ENCODE peak calls at places on chromosomes 5 and 9, in five cellular contexts. One of them, this sample, is unnamed.

GRCh38 chr5:128455861-128456361 is 82.1 kb downstream of the FBN2 start:
- DNase-seq in left lung: peak
- DNase-seq in ovary: no peak
- DNase-seq in uterus: no peak
- DNase-seq in breast epithelium: no peak
- DNase-seq in this sample: no peak

GRCh38 chr9:87878930-87879603 is 3.6 kb upstream of the SPATA31E1 start:
- DNase-seq in left lung: no peak
- DNase-seq in ovary: no peak
- DNase-seq in uterus: no peak
- DNase-seq in breast epithelium: no peak
- DNase-seq in this sample: no peak

GRCh38 chr9:131036529-131037335 is 27.8 kb downstream of the LAMC3 start:
- DNase-seq in left lung: peak
- DNase-seq in ovary: no peak
- DNase-seq in uterus: no peak
- DNase-seq in breast epithelium: no peak
- DNase-seq in this sample: peak

GRCh38 chr9:86749530-86750275 is 197.6 kb downstream of the GAS1 start:
- DNase-seq in left lung: no peak
- DNase-seq in ovary: no peak
- DNase-seq in uterus: peak
- DNase-seq in breast epithelium: no peak
- DNase-seq in this sample: no peak

GRCh38 chr5:149740866-149741459 is 10.9 kb downstream of the PPARGC1B start:
- DNase-seq in left lung: no peak
- DNase-seq in ovary: no peak
- DNase-seq in uterus: no peak
- DNase-seq in breast epithelium: no peak
- DNase-seq in this sample: no peak

GRCh38 chr5:172760136-172760535 is 10.9 kb downstream of the DUSP1 start:
- DNase-seq in left lung: no peak
- DNase-seq in ovary: no peak
- DNase-seq in uterus: no peak
- DNase-seq in breast epithelium: no peak
- DNase-seq in this sample: no peak

GRCh38 chr9:92325269-92325990 is at the start of the genes CENPP and NOL8:
- DNase-seq in left lung: peak
- DNase-seq in ovary: peak
- DNase-seq in uterus: peak
- DNase-seq in breast epithelium: peak
- DNase-seq in this sample: peak

GRCh38 chr5:8686707-8687106 is 817.8 kb downstream of the MTRR start:
- DNase-seq in left lung: no peak
- DNase-seq in ovary: no peak
- DNase-seq in uterus: no peak
- DNase-seq in breast epithelium: no peak
- DNase-seq in this sample: no peak

GRCh38 chr9:125608488-125609224 is 98.4 kb downstream of the MAPKAP1 start:
- DNase-seq in left lung: no peak
- DNase-seq in ovary: peak
- DNase-seq in uterus: no peak
- DNase-seq in breast epithelium: no peak
- DNase-seq in this sample: no peak

GRCh38 chr9:7360513-7360912 is 439.1 kb downstream of the DMAC1 start:
- DNase-seq in left lung: no peak
- DNase-seq in ovary: no peak
- DNase-seq in uterus: no peak
- DNase-seq in breast epithelium: no peak
- DNase-seq in this sample: no peak

GRCh38 chr5:169797577-169797976 is 160.5 kb downstream of the DOCK2 start:
- DNase-seq in left lung: no peak
- DNase-seq in ovary: no peak
- DNase-seq in uterus: no peak
- DNase-seq in breast epithelium: no peak
- DNase-seq in this sample: no peak

GRCh38 chr9:92954078-92954861 is 6.9 kb downstream of the FGD3 start:
- DNase-seq in left lung: no peak
- DNase-seq in ovary: no peak
- DNase-seq in uterus: peak
- DNase-seq in breast epithelium: peak
- DNase-seq in this sample: no peak

GRCh38 chr5:14054965-14055963 is 87.9 kb upstream of the TRIO start:
- DNase-seq in left lung: no peak
- DNase-seq in ovary: no peak
- DNase-seq in uterus: no peak
- DNase-seq in breast epithelium: no peak
- DNase-seq in this sample: no peak

GRCh38 chr5:127665641-127666040 is 16.8 kb downstream of the CTXN3 start:
- DNase-seq in left lung: no peak
- DNase-seq in ovary: no peak
- DNase-seq in uterus: no peak
- DNase-seq in breast epithelium: no peak
- DNase-seq in this sample: no peak

GRCh38 chr5:134574521-134574920 is 49.1 kb downstream of the JADE2 start:
- DNase-seq in left lung: no peak
- DNase-seq in ovary: no peak
- DNase-seq in uterus: no peak
- DNase-seq in breast epithelium: no peak
- DNase-seq in this sample: no peak

GRCh38 chr9:120505186-120505585 is 74.8 kb downstream of the CDK5RAP2 start:
- DNase-seq in left lung: no peak
- DNase-seq in ovary: no peak
- DNase-seq in uterus: no peak
- DNase-seq in breast epithelium: no peak
- DNase-seq in this sample: no peak

GRCh38 chr9:99967457-99967856 is 61.0 kb downstream of the STX17 start:
- DNase-seq in left lung: no peak
- DNase-seq in ovary: no peak
- DNase-seq in uterus: no peak
- DNase-seq in breast epithelium: no peak
- DNase-seq in this sample: no peak

GRCh38 chr9:100619665-100620064 is 41.8 kb downstream of the CAVIN4 start:
- DNase-seq in left lung: no peak
- DNase-seq in ovary: no peak
- DNase-seq in uterus: no peak
- DNase-seq in breast epithelium: no peak
- DNase-seq in this sample: no peak

GRCh38 chr5:133407277-133407632 is 205.1 kb downstream of the FSTL4 start:
- DNase-seq in left lung: no peak
- DNase-seq in ovary: no peak
- DNase-seq in uterus: no peak
- DNase-seq in breast epithelium: peak
- DNase-seq in this sample: no peak

GRCh38 chr5:14186132-14186830 is 43.1 kb downstream of the TRIO start:
- DNase-seq in left lung: no peak
- DNase-seq in ovary: no peak
- DNase-seq in uterus: no peak
- DNase-seq in breast epithelium: no peak
- DNase-seq in this sample: no peak

GRCh38 chr5:168151041-168151440 is 140.4 kb upstream of the WWC1 start:
- DNase-seq in left lung: no peak
- DNase-seq in ovary: no peak
- DNase-seq in uterus: no peak
- DNase-seq in breast epithelium: no peak
- DNase-seq in this sample: no peak

GRCh38 chr5:168153263-168153930 is 138.0 kb upstream of the WWC1 start:
- DNase-seq in left lung: no peak
- DNase-seq in ovary: no peak
- DNase-seq in uterus: no peak
- DNase-seq in breast epithelium: no peak
- DNase-seq in this sample: no peak

GRCh38 chr5:168157141-168157540 is 134.3 kb upstream of the WWC1 start:
- DNase-seq in left lung: no peak
- DNase-seq in ovary: no peak
- DNase-seq in uterus: no peak
- DNase-seq in breast epithelium: no peak
- DNase-seq in this sample: no peak

GRCh38 chr5:168155585-168155984 is 135.9 kb upstream of the WWC1 start:
- DNase-seq in left lung: no peak
- DNase-seq in ovary: no peak
- DNase-seq in uterus: no peak
- DNase-seq in breast epithelium: no peak
- DNase-seq in this sample: no peak

DNA sequence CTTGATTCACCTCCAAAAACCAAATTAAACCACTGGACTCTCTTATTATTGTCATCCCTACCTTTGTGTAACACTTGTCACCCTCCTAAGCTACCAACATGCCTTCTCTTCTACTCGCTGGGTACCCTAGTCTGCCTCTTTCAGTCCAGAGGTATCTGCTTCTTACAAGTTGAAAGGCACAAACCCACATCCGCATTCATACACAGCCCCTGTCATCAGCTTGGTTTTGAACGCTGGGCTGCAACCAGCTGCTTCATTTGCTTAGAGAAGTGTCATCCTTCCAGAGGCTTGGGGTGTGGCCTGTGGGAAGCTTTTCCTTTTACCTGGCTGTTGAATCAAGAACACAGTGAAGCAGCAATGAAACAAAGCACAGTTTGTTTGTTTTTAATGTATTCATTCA is 138.8 kb upstream of the WWC1 start:
- DNase-seq in left lung: no peak
- DNase-seq in ovary: no peak
- DNase-seq in uterus: no peak
- DNase-seq in breast epithelium: no peak
- DNase-seq in this sample: no peak
- H3K27ac ChIP-seq in left lung: no peak
- H3K27ac ChIP-seq in ovary: no peak
- H3K27ac ChIP-seq in uterus: no peak
- H3K27ac ChIP-seq in breast epithelium: no peak
- H3K27ac ChIP-seq in this sample: no peak

DNA sequence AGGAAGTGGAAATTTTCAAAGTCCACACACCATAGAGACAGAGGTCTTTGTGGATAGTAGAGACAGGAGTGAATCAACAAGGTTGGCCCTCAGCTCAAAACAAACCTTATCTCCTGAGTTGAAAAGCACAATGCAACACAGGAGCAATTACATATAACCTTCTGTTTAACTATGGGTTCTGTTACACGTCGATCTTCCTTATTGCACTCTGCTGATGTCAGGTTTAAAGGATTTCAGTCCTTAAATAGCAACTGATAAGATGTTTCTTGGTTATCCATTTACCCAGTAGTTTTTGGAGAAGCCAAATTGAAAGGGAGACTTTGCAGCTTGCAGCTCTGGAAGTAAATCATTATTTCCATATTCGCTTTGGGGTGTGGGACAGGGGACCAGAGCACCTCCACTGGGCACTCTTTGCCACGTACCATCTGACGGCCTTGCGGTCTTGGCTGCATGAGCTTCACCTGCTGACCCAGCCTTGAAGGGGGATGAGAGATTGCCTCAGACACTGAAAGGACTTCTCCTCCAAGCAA is 56.0 kb upstream of the ZNF622 start:
- DNase-seq in left lung: no peak
- DNase-seq in ovary: no peak
- DNase-seq in uterus: no peak
- DNase-seq in breast epithelium: no peak
- DNase-seq in this sample: no peak
- H3K27ac ChIP-seq in left lung: no peak
- H3K27ac ChIP-seq in ovary: no peak
- H3K27ac ChIP-seq in uterus: no peak
- H3K27ac ChIP-seq in breast epithelium: no peak
- H3K27ac ChIP-seq in this sample: no peak

GRCh38 chr5:140190868-140191209 is 15.9 kb downstream of the CYSTM1 start:
- DNase-seq in left lung: no peak
- DNase-seq in ovary: no peak
- DNase-seq in uterus: no peak
- DNase-seq in breast epithelium: no peak
- DNase-seq in this sample: no peak

GRCh38 chr5:140194662-140195061 is 19.7 kb downstream of the CYSTM1 start:
- DNase-seq in left lung: no peak
- DNase-seq in ovary: no peak
- DNase-seq in uterus: no peak
- DNase-seq in breast epithelium: no peak
- DNase-seq in this sample: no peak

GRCh38 chr5:140197023-140197422 is 22.0 kb downstream of the CYSTM1 start:
- DNase-seq in left lung: no peak
- DNase-seq in ovary: no peak
- DNase-seq in uterus: no peak
- DNase-seq in breast epithelium: no peak
- DNase-seq in this sample: no peak

GRCh38 chr5:140192715-140193428 is 17.9 kb downstream of the CYSTM1 start:
- DNase-seq in left lung: no peak
- DNase-seq in ovary: no peak
- DNase-seq in uterus: no peak
- DNase-seq in breast epithelium: no peak
- DNase-seq in this sample: no peak

DNA sequence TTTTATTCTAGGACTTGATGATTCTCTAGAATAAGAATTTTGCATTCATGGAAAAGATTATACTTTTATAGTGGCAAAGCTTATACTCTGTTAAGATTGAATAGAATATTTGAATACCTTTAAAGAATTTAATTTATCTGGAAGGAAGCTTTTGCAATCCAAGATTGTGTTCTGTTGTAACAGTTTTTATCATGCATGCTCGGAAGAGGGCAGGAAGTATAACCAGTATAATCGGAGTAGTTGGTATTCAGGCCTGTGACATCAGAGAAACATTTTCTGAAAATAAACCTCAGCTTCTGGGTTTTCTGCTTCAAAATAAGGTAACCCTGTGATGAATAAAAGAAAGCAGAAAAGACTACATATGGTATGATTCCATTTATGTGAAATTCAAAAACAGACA is 21.4 kb downstream of the CYSTM1 start:
- DNase-seq in left lung: no peak
- DNase-seq in ovary: no peak
- DNase-seq in uterus: no peak
- DNase-seq in breast epithelium: no peak
- DNase-seq in this sample: no peak
- H3K27ac ChIP-seq in left lung: peak
- H3K27ac ChIP-seq in ovary: no peak
- H3K27ac ChIP-seq in uterus: no peak
- H3K27ac ChIP-seq in breast epithelium: no peak
- H3K27ac ChIP-seq in this sample: no peak

DNA sequence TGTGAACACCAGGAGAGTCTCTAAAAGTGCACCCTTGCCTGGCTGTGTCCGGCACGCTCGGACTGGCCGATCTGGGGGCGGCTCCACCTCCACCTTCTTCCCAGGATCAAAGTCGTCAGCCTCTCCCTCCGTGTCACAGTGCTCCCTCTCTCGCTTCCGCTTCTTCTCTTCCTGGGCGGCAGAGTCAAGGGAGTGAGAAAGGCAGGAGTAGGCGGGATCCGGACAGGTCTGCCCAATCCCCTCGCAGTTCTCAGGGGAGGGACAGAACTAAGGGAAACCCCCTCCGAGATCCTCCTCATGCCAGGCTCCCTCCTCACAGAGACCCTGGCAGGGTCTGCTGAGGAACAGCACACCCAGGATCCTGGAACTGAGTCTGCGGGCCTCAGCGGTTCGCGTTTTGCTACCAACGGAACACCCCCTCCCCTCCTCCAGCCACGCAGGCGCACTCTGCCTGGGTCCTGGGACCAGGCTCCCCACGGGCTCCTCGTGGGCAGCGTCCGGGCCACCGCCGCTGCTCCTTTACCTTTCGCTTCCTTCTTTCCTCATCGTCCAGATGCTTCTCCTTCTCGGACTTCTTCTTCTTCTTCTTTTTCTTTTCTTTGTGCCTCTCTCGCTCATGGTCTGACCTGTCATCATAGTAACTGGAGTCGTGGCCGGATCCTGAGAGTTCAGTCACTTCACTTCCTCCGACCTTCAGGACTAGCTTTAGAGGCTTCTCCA is 1.3 kb downstream of the BRD9 start:
- DNase-seq in left lung: no peak
- DNase-seq in ovary: no peak
- DNase-seq in uterus: no peak
- DNase-seq in breast epithelium: no peak
- DNase-seq in this sample: no peak
- H3K27ac ChIP-seq in left lung: peak
- H3K27ac ChIP-seq in ovary: no peak
- H3K27ac ChIP-seq in uterus: no peak
- H3K27ac ChIP-seq in breast epithelium: no peak
- H3K27ac ChIP-seq in this sample: no peak

This sample was measured in testis.